ENCODE peak calls at places on chromosomes 5 and 9, in nine cellular contexts. X is NT2/D1; A is stomach; G is GM23338; B is pancreas; E is prostate gland; H is IMR-90; Z is effector memory CD4-positive, alpha-beta T cell; P is left ventricle myocardium inferior. Q is an unnamed sample. For H3K4me1 and H3K27me3, the result is how much of the 10 kb centered on the place peaks cover.

GRCh38 chr9:15135167-15135792 is 171.7 kb downstream of the TTC39B start:
- DNase-seq in H (peak), X (peak), P (no peak), G (peak), A (peak), B (no peak), Z (no peak), E (peak), Q (peak)

GRCh38 chr5:51378778-51379652 is 4.2 kb upstream of the ISL1 start:
- DNase-seq in Z (no peak), G (peak), X (no peak), E (no peak), H (no peak), A (no peak), B (no peak), P (no peak), Q (no peak)

GRCh38 chr9:89629096-89629976 is 24.5 kb downstream of the GADD45G start:
- DNase-seq in Z (no peak), A (no peak), B (no peak), G (no peak), E (no peak), X (no peak), P (no peak), H (no peak), Q (no peak)

GRCh38 chr9:137444106-137444790 is 3.1 kb upstream of the ENTPD8 start:
- DNase-seq in X (no peak), H (no peak), B (peak), G (no peak), E (no peak), A (no peak), Z (no peak), P (no peak), Q (no peak)

GRCh38 chr5:31361234-31361633 is 167.7 kb downstream of the CDH6 start:
- DNase-seq in E (no peak), H (peak), Z (no peak), P (no peak), G (no peak), A (no peak), B (no peak), X (no peak), Q (no peak)

GRCh38 chr5:103573411-103573810 is 10.8 kb upstream of the NUDT12 start:
- DNase-seq in B (no peak), H (no peak), P (no peak), E (no peak), X (no peak), A (no peak), G (peak), Z (no peak), Q (no peak)

GRCh38 chr9:5870691-5871090 is 20.0 kb upstream of the MLANA start:
- DNase-seq in B (peak), P (peak), X (no peak), H (no peak), E (no peak), A (peak), Z (no peak), G (no peak), Q (no peak)

GRCh38 chr9:123687246-123687721 is 242.6 kb downstream of the DENND1A start:
- DNase-seq in E (no peak), B (no peak), H (no peak), Z (no peak), X (no peak), A (peak), P (no peak), G (no peak), Q (no peak)

GRCh38 chr9:38067611-38067891 is 1.5 kb downstream of the SHB start:
- DNase-seq in H (no peak), E (peak), Z (no peak), B (peak), A (peak), G (peak), P (peak), X (no peak), Q (no peak)

GRCh38 chr9:114456929-114457328 is 48.3 kb downstream of the WHRN start:
- DNase-seq in B (no peak), G (no peak), X (no peak), P (no peak), E (peak), H (no peak), Z (no peak), A (no peak), Q (no peak)

GRCh38 chr9:123771690-123772089 is 158.2 kb downstream of the DENND1A start:
- DNase-seq in X (no peak), G (no peak), Z (no peak), A (no peak), H (no peak), E (no peak), P (no peak), B (no peak), Q (no peak)

GRCh38 chr9:126661122-126661520 is 47.4 kb downstream of the LMX1B start:
- DNase-seq in G (no peak), P (no peak), X (no peak), B (no peak), A (no peak), H (no peak), Z (no peak), E (no peak), Q (no peak)

GRCh38 chr5:176673651-176674583 is 26.6 kb downstream of the TSPAN17 start:
- DNase-seq in B (no peak), H (no peak), Z (no peak), A (no peak), E (no peak), X (no peak), P (no peak), G (no peak), Q (no peak)

GRCh38 chr5:20286512-20286911 is 298.5 kb upstream of the CDH18 start:
- DNase-seq in B (no peak), G (no peak), E (no peak), Z (no peak), X (no peak), H (peak), A (no peak), P (no peak), Q (no peak)

GRCh38 chr9:81601639-81602623 is 87.4 kb downstream of the TLE1 start:
- DNase-seq in H (peak), G (no peak), B (no peak), E (no peak), P (no peak), A (no peak), X (no peak), Z (no peak), Q (no peak)

GRCh38 chr5:78858401-78858800 is 126.7 kb downstream of the ARSB start:
- DNase-seq in E (no peak), Z (no peak), X (no peak), G (no peak), H (no peak), B (no peak), A (no peak), P (no peak), Q (no peak)

GRCh38 chr5:161064800-161065199 is 212.8 kb upstream of the ATP10B start:
- DNase-seq in Z (no peak), H (no peak), X (no peak), E (no peak), P (no peak), A (no peak), G (peak), B (no peak), Q (no peak)

GRCh38 chr9:16276866-16277265 is 593.6 kb downstream of the BNC2 start:
- DNase-seq in A (no peak), Z (no peak), H (no peak), X (no peak), E (no peak), B (no peak), G (no peak), P (no peak), Q (no peak)

GRCh38 chr5:153827407-153827806 is 211.3 kb downstream of the FAM114A2 start:
- DNase-seq in P (no peak), H (no peak), Z (no peak), G (peak), X (no peak), E (no peak), B (no peak), A (no peak), Q (no peak)

GRCh38 chr9:129225815-129226214 is 47.8 kb upstream of the IER5L start:
- DNase-seq in A (peak), Z (peak), X (peak), P (peak), E (no peak), H (peak), G (peak), B (peak), Q (no peak)

GRCh38 chr5:168747987-168748777 is 169.0 kb upstream of the PANK3 start:
- DNase-seq in E (no peak), H (no peak), Z (no peak), A (no peak), B (no peak), G (peak), X (peak), P (peak), Q (no peak)

GRCh38 chr5:2522372-2522771 is 229.1 kb downstream of the IRX2 start:
- DNase-seq in A (no peak), P (no peak), G (no peak), H (no peak), E (no peak), Z (no peak), X (no peak), B (no peak), Q (no peak)

GRCh38 chr5:31049933-31050704 is 143.4 kb upstream of the CDH6 start:
- DNase-seq in P (no peak), B (no peak), G (peak), A (no peak), X (peak), E (no peak), Z (no peak), H (peak), Q (no peak)

GRCh38 chr5:174724484-174725260 is at the start of gene MSX2:
- DNase-seq in E (peak), G (peak), A (peak), B (peak), Z (no peak), H (peak), X (peak), P (peak), Q (peak)

GRCh38 chr5:15241216-15241821 is 258.7 kb upstream of the FBXL7 start:
- DNase-seq in E (no peak), G (no peak), H (peak), Z (no peak), B (no peak), P (no peak), X (no peak), A (no peak), Q (no peak)

GRCh38 chr9:127873886-127874285 is 3.6 kb downstream of the AK1 start:
- DNase-seq in B (peak), Z (no peak), A (peak), G (no peak), E (peak), P (peak), H (no peak), X (no peak), Q (peak)

GRCh38 chr5:125199968-125200841 is 453.8 kb upstream of the ZNF608 start:
- DNase-seq in X (peak), Z (no peak), E (no peak), B (no peak), G (peak), P (no peak), A (peak), H (no peak), Q (no peak)

GRCh38 chr5:119383008-119383407 is 27.2 kb downstream of the TNFAIP8 start:
- DNase-seq in Z (no peak), H (no peak), B (no peak), G (no peak), P (no peak), E (no peak), A (no peak), X (no peak), Q (no peak)

GRCh38 chr9:79642671-79643070 is 70.9 kb downstream of the TLE4 start:
- DNase-seq in Z (no peak), P (no peak), X (no peak), E (no peak), B (no peak), H (no peak), G (no peak), A (no peak), Q (no peak)

GRCh38 chr5:110544603-110545002 is 181.9 kb downstream of the TMEM232 start:
- DNase-seq in E (no peak), P (no peak), Z (no peak), B (no peak), G (no peak), H (no peak), X (no peak), A (no peak), Q (no peak)

GRCh38 chr9:70805953-70806352 is 315.5 kb downstream of the TRPM3 start:
- DNase-seq in H (no peak), P (no peak), E (peak), G (no peak), B (no peak), A (no peak), Z (no peak), X (no peak), Q (no peak)

DNA sequence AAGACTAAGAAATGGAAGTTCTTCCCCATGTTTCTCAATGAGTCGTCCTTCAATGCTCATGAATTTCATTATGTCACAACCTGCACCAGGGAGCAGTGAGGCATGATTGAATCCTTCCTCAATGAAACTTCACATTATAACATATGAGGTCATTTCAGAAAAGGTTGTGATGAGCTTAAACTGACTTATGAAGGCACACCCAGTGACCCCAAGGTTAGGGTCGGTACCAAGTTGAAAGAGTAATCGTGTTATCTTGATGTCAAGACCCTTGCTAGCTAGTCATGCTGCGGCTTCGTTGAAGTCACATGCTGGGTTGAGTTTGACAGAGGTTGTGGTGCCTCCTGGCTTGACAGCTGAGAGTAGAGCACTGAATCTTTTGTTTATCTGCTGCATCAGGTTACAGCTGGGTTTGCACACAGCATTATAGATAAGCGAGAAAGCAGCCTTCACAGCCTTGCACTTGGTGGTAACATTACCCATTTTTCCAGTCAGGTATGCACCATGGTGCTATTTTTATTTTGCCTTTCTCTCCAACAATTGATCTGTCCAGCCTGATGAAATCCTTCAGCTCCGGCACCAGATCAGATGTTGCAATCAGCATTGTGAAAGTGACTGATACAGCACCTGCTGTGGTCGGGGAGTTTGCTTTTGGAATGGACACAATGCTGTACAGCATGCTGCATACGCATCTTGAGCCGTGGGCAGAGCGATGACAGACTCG is 133.2 kb downstream of the ERCC6L2 start:
- DNase-seq in Z (no peak), B (no peak), P (no peak), X (no peak), E (no peak), A (no peak), H (peak), G (no peak), Q (no peak)
- H3K4me1 ChIP-seq in Z (under half), B (under half), P (under half), X (under half), E (under half), A (under half), H (under half), G (under half), Q (under half)

GRCh38 chr9:121597693-121598166 is 53.7 kb upstream of the DAB2IP start:
- DNase-seq in Z (no peak), E (no peak), A (no peak), B (no peak), X (no peak), G (peak), H (no peak), P (no peak), Q (no peak)
- H3K27me3 ChIP-seq in Z (under half), E (under half), A (under half), B (under half), X (under half), G (under half), H (under half), P (under half), Q (under half)

GRCh38 chr5:133247145-133247709 is 195.4 kb downstream of the HSPA4 start:
- DNase-seq in E (no peak), P (no peak), H (no peak), Z (no peak), B (no peak), G (no peak), X (no peak), A (no peak), Q (no peak)

GRCh38 chr5:133244242-133244641 is 192.4 kb downstream of the HSPA4 start:
- DNase-seq in G (no peak), A (no peak), X (no peak), Z (no peak), P (no peak), H (peak), B (no peak), E (no peak), Q (no peak)

GRCh38 chr5:133246053-133246370 is 194.2 kb downstream of the HSPA4 start:
- DNase-seq in B (no peak), A (no peak), H (no peak), Z (no peak), P (no peak), X (no peak), G (no peak), E (no peak), Q (no peak)

GRCh38 chr5:133246376-133247144 is 194.7 kb downstream of the HSPA4 start:
- DNase-seq in A (no peak), H (peak), P (no peak), B (no peak), Z (no peak), G (no peak), E (no peak), X (no peak), Q (no peak)

DNA sequence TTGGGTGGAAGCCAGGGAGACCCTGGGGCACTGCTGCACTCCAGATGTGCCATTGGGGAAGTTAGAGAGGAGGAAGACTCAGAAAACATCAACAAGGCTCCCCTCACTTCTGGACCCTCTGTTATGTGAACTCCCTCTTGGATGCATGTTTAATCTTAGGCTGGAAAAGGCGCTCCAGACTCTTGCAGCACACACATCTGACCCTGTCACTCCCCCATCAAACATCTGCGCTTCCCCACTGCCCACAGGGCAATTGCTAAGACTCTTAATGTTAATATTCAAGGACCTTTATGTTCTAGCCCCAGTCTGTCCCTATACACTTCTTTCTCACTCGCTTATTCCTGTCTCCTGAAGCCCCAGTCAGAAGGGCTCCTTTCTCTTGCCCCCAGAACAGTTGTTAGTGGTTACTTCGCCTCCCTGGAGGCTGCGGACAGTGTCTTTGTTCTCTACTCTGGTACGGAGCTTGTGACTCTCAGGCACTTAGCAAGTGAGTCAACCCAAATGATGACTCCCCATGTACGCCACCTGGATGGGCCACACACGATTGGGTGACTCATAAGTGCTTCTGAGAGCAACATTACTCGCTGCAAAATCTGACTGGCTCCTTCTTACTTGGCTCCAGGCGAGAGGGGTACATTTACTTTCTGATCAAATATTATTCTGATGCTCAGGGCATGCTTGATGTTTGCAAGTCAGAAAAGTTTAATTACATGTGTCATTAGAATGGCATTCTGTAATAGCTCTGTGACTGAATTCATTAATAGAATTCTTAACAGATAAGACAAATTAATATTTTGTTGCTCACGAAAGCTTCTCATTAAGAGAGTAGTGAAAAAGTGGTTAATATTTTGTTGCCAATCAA is 193.6 kb downstream of the HSPA4 start:
- DNase-seq in H (peak), Z (no peak), P (no peak), B (no peak), A (no peak), G (no peak), X (peak), E (no peak), Q (peak)
- H3K4me1 ChIP-seq in H (under half), Z (under half), P (under half), B (under half), A (under half), G (under half), X (under half), E (under half), Q (under half)

GRCh38 chr5:69491838-69492390 is 676 bp upstream of the OCLN start:
- DNase-seq in E (no peak), G (peak), Z (no peak), X (no peak), P (no peak), B (no peak), H (no peak), A (no peak), Q (no peak)
- H3K27me3 ChIP-seq in E (under half), G (under half), Z (under half), X (half or more), P (half or more), B (under half), H (half or more), A (half or more), Q (under half)

GRCh38 chr9:119758990-119759389 is 389.8 kb upstream of the BRINP1 start:
- DNase-seq in A (no peak), Z (no peak), E (no peak), X (no peak), P (no peak), B (no peak), H (no peak), G (no peak), Q (no peak)
- H3K4me1 ChIP-seq in A (under half), Z (under half), E (under half), X (under half), P (under half), B (under half), H (under half), G (under half), Q (under half)

GRCh38 chr5:151571270-151572173 is 19.6 kb downstream of the FAT2 start:
- DNase-seq in B (no peak), A (no peak), X (no peak), E (peak), G (peak), H (no peak), P (no peak), Z (no peak), Q (no peak)

GRCh38 chr5:151572657-151573368 is 18.3 kb downstream of the FAT2 start:
- DNase-seq in G (no peak), Z (no peak), B (no peak), X (no peak), H (no peak), P (no peak), A (no peak), E (peak), Q (no peak)

GRCh38 chr5:151569132-151570046 is 21.7 kb downstream of the FAT2 start:
- DNase-seq in H (no peak), B (no peak), X (no peak), P (no peak), G (no peak), E (no peak), A (no peak), Z (no peak), Q (no peak)

GRCh38 chr5:151570058-151570457 is 21.1 kb downstream of the FAT2 start:
- DNase-seq in P (no peak), B (no peak), H (no peak), E (no peak), G (no peak), Z (no peak), X (no peak), A (no peak), Q (no peak)

DNA sequence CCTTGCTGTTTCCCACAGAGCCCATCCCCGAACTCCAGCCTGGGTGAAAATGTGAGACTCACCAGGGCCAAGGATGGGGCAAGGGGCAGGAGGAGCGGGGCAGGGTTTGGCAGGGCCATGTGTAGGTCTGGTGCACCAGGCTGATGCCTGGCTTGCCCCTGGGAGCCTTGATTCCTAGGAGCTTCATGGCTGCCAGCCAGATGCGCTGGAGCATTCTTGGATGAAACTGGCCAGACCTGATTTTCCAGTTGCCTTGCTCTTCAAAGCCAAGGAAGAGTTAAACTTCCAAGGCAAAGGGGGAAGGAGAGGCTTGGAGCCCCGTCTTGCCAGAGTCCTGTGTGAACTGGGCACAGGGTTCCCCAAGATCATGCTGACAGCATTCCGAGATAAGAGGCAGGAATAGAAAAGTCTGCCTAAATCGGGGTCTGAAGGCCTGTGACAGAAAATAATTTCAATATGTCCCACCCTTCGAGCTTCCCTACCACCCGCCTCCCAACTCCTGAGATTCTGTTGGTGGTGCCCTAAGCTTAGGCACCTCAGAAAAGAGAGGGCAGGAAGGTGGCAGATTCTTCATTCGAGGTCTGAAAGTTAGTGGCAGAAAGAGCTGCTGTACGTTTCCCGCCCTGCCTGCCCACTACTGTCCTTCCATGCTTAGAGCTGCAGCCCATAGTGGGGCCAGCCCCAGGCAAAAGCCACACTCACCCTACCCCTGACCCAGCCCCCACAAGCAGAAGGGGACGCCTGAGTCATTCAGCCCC is 20.4 kb downstream of the FAT2 start:
- DNase-seq in H (no peak), A (no peak), E (peak), G (peak), Z (no peak), B (no peak), X (no peak), P (no peak), Q (no peak)
- H3K27me3 ChIP-seq in H (under half), A (under half), E (under half), G (under half), Z (under half), B (under half), X (under half), P (under half), Q (under half)

GRCh38 chr9:92734931-92735906 is 29.4 kb downstream of the BICD2 start:
- DNase-seq in Z (no peak), G (no peak), P (no peak), A (no peak), E (no peak), H (no peak), B (no peak), X (no peak), Q (no peak)
- H3K4me1 ChIP-seq in Z (under half), G (under half), P (half or more), A (under half), E (under half), H (under half), B (under half), X (under half), Q (under half)